ENCODE peak calls at places on chromosomes 16 and 17, in seven cellular contexts. One of them, this sample, is unnamed.

GRCh38 chr17:48037036-48037881 is at the start of gene COPZ2:
- DNase-seq in suprapubic skin: no peak
- DNase-seq in IMR-90: peak
- DNase-seq in epithelial cell of esophagus: peak
- DNase-seq in body of pancreas: peak
- DNase-seq in AG04450: no peak
- DNase-seq in AG10803: peak
- DNase-seq in this sample: peak

GRCh38 chr16:65672960-65673359 is 551.1 kb upstream of the CDH11 start:
- DNase-seq in suprapubic skin: no peak
- DNase-seq in IMR-90: peak
- DNase-seq in epithelial cell of esophagus: peak
- DNase-seq in body of pancreas: no peak
- DNase-seq in AG04450: no peak
- DNase-seq in AG10803: peak
- DNase-seq in this sample: peak

GRCh38 chr16:88194397-88195020 is 188.2 kb upstream of the ZNF469 start:
- DNase-seq in suprapubic skin: peak
- DNase-seq in IMR-90: peak
- DNase-seq in epithelial cell of esophagus: no peak
- DNase-seq in body of pancreas: peak
- DNase-seq in AG04450: no peak
- DNase-seq in AG10803: peak
- DNase-seq in this sample: no peak

GRCh38 chr16:35795361-35796029 is 2336.1 kb downstream of the TP53TG3F start:
- DNase-seq in suprapubic skin: no peak
- DNase-seq in IMR-90: no peak
- DNase-seq in epithelial cell of esophagus: no peak
- DNase-seq in body of pancreas: no peak
- DNase-seq in AG04450: no peak
- DNase-seq in AG10803: no peak
- DNase-seq in this sample: no peak

GRCh38 chr16:12612598-12613101 is 191.0 kb downstream of the CPPED1 start:
- DNase-seq in suprapubic skin: no peak
- DNase-seq in IMR-90: no peak
- DNase-seq in epithelial cell of esophagus: peak
- DNase-seq in body of pancreas: no peak
- DNase-seq in AG04450: no peak
- DNase-seq in AG10803: no peak
- DNase-seq in this sample: no peak

GRCh38 chr16:78706637-78707036 is 607.2 kb downstream of the WWOX start:
- DNase-seq in suprapubic skin: no peak
- DNase-seq in IMR-90: no peak
- DNase-seq in epithelial cell of esophagus: no peak
- DNase-seq in body of pancreas: no peak
- DNase-seq in AG04450: no peak
- DNase-seq in AG10803: no peak
- DNase-seq in this sample: no peak

GRCh38 chr16:81817296-81817695 is 38.2 kb downstream of the PLCG2 start:
- DNase-seq in suprapubic skin: no peak
- DNase-seq in IMR-90: no peak
- DNase-seq in epithelial cell of esophagus: no peak
- DNase-seq in body of pancreas: no peak
- DNase-seq in AG04450: no peak
- DNase-seq in AG10803: no peak
- DNase-seq in this sample: no peak

GRCh38 chr17:45029758-45030423 is 21.5 kb downstream of the DCAKD start:
- DNase-seq in suprapubic skin: no peak
- DNase-seq in IMR-90: no peak
- DNase-seq in epithelial cell of esophagus: no peak
- DNase-seq in body of pancreas: no peak
- DNase-seq in AG04450: no peak
- DNase-seq in AG10803: no peak
- DNase-seq in this sample: no peak

GRCh38 chr16:53504665-53505064 is 1.7 kb upstream of the AKTIP start:
- DNase-seq in suprapubic skin: no peak
- DNase-seq in IMR-90: peak
- DNase-seq in epithelial cell of esophagus: peak
- DNase-seq in body of pancreas: no peak
- DNase-seq in AG04450: no peak
- DNase-seq in AG10803: peak
- DNase-seq in this sample: peak

GRCh38 chr16:86619263-86619935 is 41.0 kb downstream of the FOXL1 start:
- DNase-seq in suprapubic skin: no peak
- DNase-seq in IMR-90: no peak
- DNase-seq in epithelial cell of esophagus: no peak
- DNase-seq in body of pancreas: no peak
- DNase-seq in AG04450: no peak
- DNase-seq in AG10803: peak
- DNase-seq in this sample: no peak

GRCh38 chr16:70250748-70251650 is 741 bp downstream of the EXOSC6 start:
- DNase-seq in suprapubic skin: no peak
- DNase-seq in IMR-90: peak
- DNase-seq in epithelial cell of esophagus: peak
- DNase-seq in body of pancreas: peak
- DNase-seq in AG04450: no peak
- DNase-seq in AG10803: peak
- DNase-seq in this sample: peak

GRCh38 chr17:36602030-36602737 is 801 bp downstream of the MRM1 start:
- DNase-seq in suprapubic skin: peak
- DNase-seq in IMR-90: peak
- DNase-seq in epithelial cell of esophagus: peak
- DNase-seq in body of pancreas: peak
- DNase-seq in AG04450: no peak
- DNase-seq in AG10803: no peak
- DNase-seq in this sample: peak

GRCh38 chr16:70161350-70161749 is 12.2 kb upstream of the CLEC18C start:
- DNase-seq in suprapubic skin: peak
- DNase-seq in IMR-90: no peak
- DNase-seq in epithelial cell of esophagus: peak
- DNase-seq in body of pancreas: no peak
- DNase-seq in AG04450: no peak
- DNase-seq in AG10803: no peak
- DNase-seq in this sample: no peak

DNA sequence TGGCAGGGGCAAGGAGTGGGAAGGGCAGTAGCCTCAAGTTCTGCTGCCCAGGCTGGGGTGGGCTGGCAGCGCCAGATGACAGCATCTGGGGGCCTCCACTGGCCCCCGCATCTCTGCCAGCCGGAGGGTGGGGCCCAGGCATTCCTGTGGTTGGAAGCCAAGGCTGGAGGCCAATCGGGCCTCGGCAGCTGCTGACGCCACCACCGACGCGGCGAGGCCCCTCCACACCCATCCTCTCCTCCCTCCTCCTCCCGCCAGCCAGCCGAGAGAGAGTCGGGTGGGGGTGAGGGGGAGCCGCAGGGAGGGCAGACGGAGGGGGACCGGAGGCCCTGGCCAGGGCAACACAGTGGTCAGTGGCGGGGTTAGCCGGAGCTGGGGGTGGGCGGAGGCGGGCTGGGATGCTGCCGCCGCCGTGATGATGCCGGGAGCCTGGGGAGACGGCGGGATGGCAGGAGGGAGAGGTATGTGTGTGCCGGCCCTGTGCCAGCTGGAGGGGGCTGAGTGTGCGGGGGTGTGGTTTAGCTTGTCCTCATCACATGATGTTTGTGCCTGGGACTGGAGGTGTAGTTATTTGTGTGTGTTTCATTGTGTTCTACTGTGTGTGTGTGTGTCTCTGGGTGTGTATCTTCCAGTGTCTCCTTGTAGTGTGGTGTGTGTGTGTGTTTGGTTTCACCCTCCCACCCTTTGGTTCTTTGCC is 36.6 kb downstream of the ARHGAP23 start:
- DNase-seq in suprapubic skin: peak
- DNase-seq in IMR-90: peak
- DNase-seq in epithelial cell of esophagus: peak
- DNase-seq in body of pancreas: peak
- DNase-seq in AG04450: peak
- DNase-seq in AG10803: peak
- DNase-seq in this sample: peak
- H3K4me3 ChIP-seq in suprapubic skin: peak
- H3K4me3 ChIP-seq in IMR-90: peak
- H3K4me3 ChIP-seq in epithelial cell of esophagus: peak
- H3K4me3 ChIP-seq in body of pancreas: no peak
- H3K4me3 ChIP-seq in AG04450: peak
- H3K4me3 ChIP-seq in AG10803: peak
- H3K4me3 ChIP-seq in this sample: peak

DNA sequence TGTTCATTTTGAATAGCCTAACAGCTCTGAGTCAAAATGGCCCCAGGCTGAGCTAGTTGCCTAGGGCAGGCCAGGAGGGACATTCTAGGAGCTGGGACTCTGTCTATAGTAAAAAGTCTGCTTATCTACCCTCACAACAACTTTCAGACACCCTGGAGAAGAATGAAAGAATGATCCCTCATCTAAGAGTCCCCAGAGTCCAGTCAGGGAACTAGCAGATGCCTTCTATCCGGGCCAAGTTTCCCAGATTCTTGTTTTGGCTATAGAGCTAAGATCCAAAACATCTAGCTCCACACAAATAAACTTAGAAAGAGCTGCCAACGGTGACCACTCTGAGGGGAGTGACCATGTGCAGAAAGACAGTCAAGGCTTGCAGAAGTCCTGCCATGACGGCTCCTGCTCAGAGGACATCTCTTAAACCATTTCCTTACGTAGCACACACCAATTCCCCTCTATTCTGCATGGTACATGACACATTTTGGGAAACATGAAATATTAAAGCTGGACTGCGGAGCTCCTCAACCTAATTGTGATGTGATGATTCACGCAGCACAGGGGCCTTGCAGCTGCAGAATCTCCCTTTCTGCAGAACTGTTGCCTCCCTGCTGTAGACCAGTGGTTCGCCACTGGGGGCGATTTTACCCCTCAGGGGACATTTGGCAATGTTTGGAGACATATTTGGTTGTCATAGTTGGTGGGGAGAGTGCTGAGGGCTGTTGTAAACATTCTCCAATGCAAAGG is 24.2 kb downstream of the FAM20A start:
- DNase-seq in suprapubic skin: no peak
- DNase-seq in IMR-90: peak
- DNase-seq in epithelial cell of esophagus: no peak
- DNase-seq in body of pancreas: peak
- DNase-seq in AG04450: peak
- DNase-seq in AG10803: peak
- DNase-seq in this sample: peak
- TF ChIP-seq CTCF in suprapubic skin: peak
- TF ChIP-seq CTCF in IMR-90: no peak
- TF ChIP-seq CTCF in epithelial cell of esophagus: no peak
- TF ChIP-seq CTCF in body of pancreas: no peak
- TF ChIP-seq CTCF in AG04450: peak
- TF ChIP-seq CTCF in AG10803: peak
- TF ChIP-seq CTCF in this sample: peak

DNA sequence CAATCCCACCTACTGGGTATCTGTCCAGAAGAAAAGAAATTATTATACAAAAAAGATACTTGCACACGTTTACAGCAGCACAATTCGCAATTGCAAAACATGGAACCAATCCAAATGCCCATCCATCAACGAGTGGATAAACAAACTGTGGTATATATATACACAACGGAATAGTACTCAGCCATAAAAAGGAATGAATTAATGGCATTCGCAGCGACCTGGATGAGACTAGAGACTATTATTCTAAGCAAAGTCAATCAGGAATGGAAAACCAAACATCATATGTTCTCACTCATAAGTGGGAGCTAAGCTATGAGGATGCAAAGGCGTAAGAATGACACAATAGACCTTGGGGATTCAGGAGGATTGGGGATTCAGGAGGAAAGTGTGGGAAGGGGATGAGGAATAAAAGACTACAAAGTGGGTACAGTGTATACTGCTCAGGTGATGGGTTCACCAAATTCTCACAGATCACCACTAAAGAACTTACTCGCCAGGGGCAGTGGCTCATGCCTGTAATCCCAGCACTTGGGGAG is 21.0 kb downstream of the CNOT1 start:
- DNase-seq in suprapubic skin: no peak
- DNase-seq in IMR-90: no peak
- DNase-seq in epithelial cell of esophagus: no peak
- DNase-seq in body of pancreas: no peak
- DNase-seq in AG04450: no peak
- DNase-seq in AG10803: no peak
- DNase-seq in this sample: no peak
- H3K4me3 ChIP-seq in suprapubic skin: no peak
- H3K4me3 ChIP-seq in IMR-90: no peak
- H3K4me3 ChIP-seq in epithelial cell of esophagus: no peak
- H3K4me3 ChIP-seq in body of pancreas: no peak
- H3K4me3 ChIP-seq in AG04450: no peak
- H3K4me3 ChIP-seq in AG10803: no peak
- H3K4me3 ChIP-seq in this sample: no peak

GRCh38 chr16:30356401-30357084 is 1.4 kb upstream of the CD2BP2 start:
- DNase-seq in suprapubic skin: peak
- DNase-seq in IMR-90: no peak
- DNase-seq in epithelial cell of esophagus: no peak
- DNase-seq in body of pancreas: no peak
- DNase-seq in AG04450: no peak
- DNase-seq in AG10803: peak
- DNase-seq in this sample: no peak

GRCh38 chr16:30353438-30354129 is 1.5 kb downstream of the CD2BP2 start:
- DNase-seq in suprapubic skin: no peak
- DNase-seq in IMR-90: no peak
- DNase-seq in epithelial cell of esophagus: no peak
- DNase-seq in body of pancreas: no peak
- DNase-seq in AG04450: no peak
- DNase-seq in AG10803: no peak
- DNase-seq in this sample: no peak

GRCh38 chr16:30354423-30355143 is 525 bp downstream of the CD2BP2 start:
- DNase-seq in suprapubic skin: no peak
- DNase-seq in IMR-90: peak
- DNase-seq in epithelial cell of esophagus: no peak
- DNase-seq in body of pancreas: no peak
- DNase-seq in AG04450: no peak
- DNase-seq in AG10803: no peak
- DNase-seq in this sample: no peak

GRCh38 chr16:30355954-30356308 is 823 bp upstream of the CD2BP2 start:
- DNase-seq in suprapubic skin: no peak
- DNase-seq in IMR-90: no peak
- DNase-seq in epithelial cell of esophagus: no peak
- DNase-seq in body of pancreas: no peak
- DNase-seq in AG04450: no peak
- DNase-seq in AG10803: no peak
- DNase-seq in this sample: no peak

DNA sequence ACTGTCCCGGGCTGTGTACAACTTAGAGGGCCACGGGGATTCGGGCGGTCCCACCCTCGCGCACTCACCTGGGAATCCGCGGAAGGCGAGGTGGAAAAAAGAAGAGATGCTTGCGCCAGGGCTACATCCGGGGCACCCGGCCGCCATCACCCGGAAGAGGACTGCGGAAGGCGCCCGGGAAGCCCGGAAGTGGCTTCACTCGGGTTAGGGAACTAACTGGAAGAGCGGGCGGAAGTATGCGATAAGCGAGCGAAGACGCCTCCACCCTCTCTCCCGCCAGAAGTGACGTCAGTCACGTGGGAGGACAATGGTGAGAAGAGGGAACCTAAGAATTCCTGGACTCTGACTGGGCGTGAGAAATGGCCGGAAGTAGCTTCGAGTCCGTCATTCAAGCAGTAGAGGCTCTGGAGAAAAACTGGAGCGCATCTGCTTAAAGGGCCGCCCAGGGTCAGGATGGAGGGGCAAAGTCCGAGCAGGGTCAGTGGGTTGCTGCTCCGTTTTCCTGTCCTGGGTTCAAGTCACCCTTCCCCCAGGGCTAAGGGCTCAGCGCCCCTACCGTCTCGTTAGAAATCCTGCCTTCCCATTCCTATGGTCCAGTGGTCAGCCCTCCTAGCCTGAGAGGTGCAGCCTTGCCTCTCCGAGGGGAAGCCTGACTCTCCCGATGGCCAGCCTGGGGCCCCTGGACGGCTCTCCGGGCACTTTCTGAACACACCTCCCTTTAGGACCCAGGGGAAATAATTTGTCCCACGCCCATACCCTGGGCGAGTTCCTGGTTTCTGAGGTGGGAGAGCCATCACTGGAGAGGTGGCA is at the start of gene CD2BP2:
- DNase-seq in suprapubic skin: peak
- DNase-seq in IMR-90: peak
- DNase-seq in epithelial cell of esophagus: peak
- DNase-seq in body of pancreas: peak
- DNase-seq in AG04450: peak
- DNase-seq in AG10803: peak
- DNase-seq in this sample: peak
- TF ChIP-seq CTCF in suprapubic skin: no peak
- TF ChIP-seq CTCF in IMR-90: peak
- TF ChIP-seq CTCF in epithelial cell of esophagus: no peak
- TF ChIP-seq CTCF in body of pancreas: no peak
- TF ChIP-seq CTCF in AG04450: peak
- TF ChIP-seq CTCF in AG10803: peak
- TF ChIP-seq CTCF in this sample: no peak

This sample was measured in cardiac fibroblast.